ENCODE peak calls at places on chromosome 4, in ten cellular contexts. V, J, P, F, B, U, T, C, Q and I are unnamed samples.

GRCh38 chr4:165336743-165337142 is 9.3 kb downstream of the MSMO1 start:
- DNase-seq in V (no peak), J (no peak), P (no peak), F (no peak), B (no peak), U (no peak), T (no peak), C (no peak), Q (no peak), I (no peak)

GRCh38 chr4:60129740-60130139 is 1070.4 kb upstream of the ADGRL3 start:
- DNase-seq in V (no peak), J (no peak), P (no peak), F (no peak), B (no peak), U (no peak), T (no peak), C (no peak), Q (no peak), I (no peak)

GRCh38 chr4:54213001-54213400 is 16.1 kb upstream of the PDGFRA start:
- DNase-seq in V (no peak), J (no peak), P (no peak), F (no peak), B (no peak), U (no peak), T (no peak), C (no peak), Q (no peak), I (no peak)

GRCh38 chr4:47413515-47413914 is 50.0 kb downstream of the COMMD8 start:
- DNase-seq in V (no peak), J (no peak), P (no peak), F (no peak), B (no peak), U (peak; percentile 24), T (no peak), C (no peak), Q (no peak), I (no peak)

GRCh38 chr4:165136529-165136928 is 23.9 kb upstream of the TMEM192 start:
- DNase-seq in V (no peak), J (no peak), P (no peak), F (no peak), B (no peak), U (no peak), T (no peak), C (no peak), Q (no peak), I (no peak)

GRCh38 chr4:164924670-164925238 is 47.8 kb downstream of the APELA start:
- DNase-seq in V (no peak), J (no peak), P (no peak), F (no peak), B (no peak), U (no peak), T (no peak), C (no peak), Q (no peak), I (no peak)

GRCh38 chr4:186516287-186516686 is 39.1 kb downstream of the MTNR1A start:
- DNase-seq in V (no peak), J (no peak), P (no peak), F (no peak), B (no peak), U (no peak), T (no peak), C (no peak), Q (no peak), I (no peak)

GRCh38 chr4:19748470-19748869 is 503.2 kb upstream of the SLIT2 start:
- DNase-seq in V (no peak), J (no peak), P (no peak), F (no peak), B (no peak), U (no peak), T (no peak), C (no peak), Q (peak; percentile 55), I (no peak)

GRCh38 chr4:106365613-106366012 is 3.0 kb downstream of the GIMD1 start:
- DNase-seq in V (no peak), J (no peak), P (peak; percentile 24), F (no peak), B (peak; percentile 85), U (no peak), T (no peak), C (no peak), Q (no peak), I (no peak)

GRCh38 chr4:28082686-28083390 is 1222.2 kb downstream of the STIM2 start:
- DNase-seq in V (no peak), J (no peak), P (no peak), F (no peak), B (no peak), U (no peak), T (no peak), C (no peak), Q (no peak), I (no peak)

GRCh38 chr4:75710246-75710645 is 14.1 kb upstream of the USO1 start:
- DNase-seq in V (no peak), J (no peak), P (no peak), F (no peak), B (no peak), U (no peak), T (no peak), C (no peak), Q (no peak), I (no peak)

GRCh38 chr4:74473155-74473811 is 28.3 kb downstream of the AREG start:
- DNase-seq in V (no peak), J (no peak), P (peak; percentile 10), F (no peak), B (peak; percentile 72), U (no peak), T (no peak), C (no peak), Q (peak; percentile 54), I (no peak)

GRCh38 chr4:20687894-20688293 is 12.4 kb upstream of the PACRGL start:
- DNase-seq in V (no peak), J (no peak), P (no peak), F (no peak), B (no peak), U (no peak), T (no peak), C (no peak), Q (no peak), I (no peak)

GRCh38 chr4:51999250-51999649 is 20.9 kb downstream of the LRRC66 start:
- DNase-seq in V (no peak), J (no peak), P (no peak), F (no peak), B (no peak), U (no peak), T (no peak), C (no peak), Q (no peak), I (no peak)